ENCODE peak calls at places on chromosome 3, in eight cellular contexts. U, S, T, X, H, L, P and V are unnamed samples.

GRCh38 chr3:126742057-126742456 is 38.0 kb downstream of the CHCHD6 start:
- DNase-seq in X (no peak), L (no peak), P (no peak), T (no peak), U (no peak), S (no peak), H (no peak), V (no peak)

GRCh38 chr3:195154793-195155535 is 116.0 kb downstream of the XXYLT1 start:
- DNase-seq in U (peak), X (peak), T (peak), H (peak), P (peak), S (peak), L (peak), V (peak)

GRCh38 chr3:11582123-11582968 is 61.4 kb downstream of the VGLL4 start:
- DNase-seq in L (no peak), U (no peak), X (no peak), P (peak), H (peak), T (peak), S (peak), V (peak)

GRCh38 chr3:127088511-127089430 is 104.2 kb upstream of the PRR23E start:
- DNase-seq in L (no peak), T (no peak), S (no peak), U (no peak), X (no peak), H (no peak), P (no peak), V (no peak)

GRCh38 chr3:23475446-23475845 is 272.3 kb downstream of the UBE2E2 start:
- DNase-seq in L (no peak), U (no peak), S (no peak), T (no peak), H (no peak), X (no peak), P (no peak), V (no peak)

GRCh38 chr3:123352134-123352554 is 96.7 kb downstream of the ADCY5 start:
- DNase-seq in H (no peak), X (no peak), T (no peak), S (no peak), U (no peak), L (no peak), P (no peak), V (no peak)

GRCh38 chr3:47362704-47363103 is 18.1 kb upstream of the PTPN23 start:
- DNase-seq in P (no peak), H (no peak), X (no peak), U (no peak), L (no peak), S (peak), T (no peak), V (no peak)

GRCh38 chr3:52845157-52845556 is 10.3 kb upstream of the MUSTN1 start:
- DNase-seq in L (no peak), X (no peak), S (peak), T (no peak), H (no peak), P (peak), U (no peak), V (peak)

GRCh38 chr3:170499562-170500156 is 81.0 kb downstream of the CLDN11 start:
- DNase-seq in L (no peak), U (no peak), P (peak), S (peak), X (no peak), T (peak), H (no peak), V (peak)

GRCh38 chr3:22939349-22939748 is 263.8 kb upstream of the UBE2E2 start:
- DNase-seq in L (no peak), H (no peak), P (peak), S (peak), U (no peak), X (no peak), T (no peak), V (peak)

GRCh38 chr3:23650371-23651140 is 155.2 kb upstream of the UBE2E1 start:
- DNase-seq in S (peak), U (peak), L (no peak), P (no peak), T (peak), H (peak), X (peak), V (peak)

GRCh38 chr3:129421988-129422745 is 6.3 kb downstream of the EFCAB12 start:
- DNase-seq in P (no peak), H (no peak), X (no peak), U (no peak), S (no peak), T (no peak), L (no peak), V (no peak)

GRCh38 chr3:37138816-37139215 is 35.6 kb downstream of the LRRFIP2 start:
- DNase-seq in X (no peak), U (no peak), T (no peak), S (no peak), L (no peak), H (no peak), P (peak), V (no peak)

GRCh38 chr3:73719413-73719831 is 94.7 kb upstream of the PDZRN3 start:
- DNase-seq in U (no peak), X (no peak), L (no peak), H (no peak), T (no peak), P (peak), S (peak), V (peak)

GRCh38 chr3:63662500-63662899 is 10.0 kb downstream of the SNTN start:
- DNase-seq in U (no peak), T (no peak), X (no peak), P (peak), S (no peak), H (no peak), L (no peak), V (no peak)

GRCh38 chr3:66812126-66812525 is 186.0 kb upstream of the KBTBD8 start:
- DNase-seq in L (no peak), H (no peak), P (no peak), U (no peak), S (peak), X (no peak), T (peak), V (peak)

GRCh38 chr3:47347217-47347801 is 33.5 kb upstream of the PTPN23 start:
- DNase-seq in P (no peak), U (peak), T (peak), S (peak), X (no peak), L (no peak), H (peak), V (peak)

GRCh38 chr3:120693439-120694172 is 11.6 kb upstream of the HGD start:
- DNase-seq in S (peak), L (no peak), U (no peak), X (no peak), T (peak), P (peak), H (no peak), V (peak)

GRCh38 chr3:194588741-194589140 is 44.5 kb downstream of the TMEM44 start:
- DNase-seq in T (no peak), H (no peak), U (no peak), P (no peak), L (no peak), S (peak), X (no peak), V (peak)

GRCh38 chr3:58334013-58334321 is 1.3 kb downstream of the PXK start:
- DNase-seq in U (no peak), T (no peak), X (no peak), P (no peak), S (no peak), H (no peak), L (no peak), V (no peak)

DNA sequence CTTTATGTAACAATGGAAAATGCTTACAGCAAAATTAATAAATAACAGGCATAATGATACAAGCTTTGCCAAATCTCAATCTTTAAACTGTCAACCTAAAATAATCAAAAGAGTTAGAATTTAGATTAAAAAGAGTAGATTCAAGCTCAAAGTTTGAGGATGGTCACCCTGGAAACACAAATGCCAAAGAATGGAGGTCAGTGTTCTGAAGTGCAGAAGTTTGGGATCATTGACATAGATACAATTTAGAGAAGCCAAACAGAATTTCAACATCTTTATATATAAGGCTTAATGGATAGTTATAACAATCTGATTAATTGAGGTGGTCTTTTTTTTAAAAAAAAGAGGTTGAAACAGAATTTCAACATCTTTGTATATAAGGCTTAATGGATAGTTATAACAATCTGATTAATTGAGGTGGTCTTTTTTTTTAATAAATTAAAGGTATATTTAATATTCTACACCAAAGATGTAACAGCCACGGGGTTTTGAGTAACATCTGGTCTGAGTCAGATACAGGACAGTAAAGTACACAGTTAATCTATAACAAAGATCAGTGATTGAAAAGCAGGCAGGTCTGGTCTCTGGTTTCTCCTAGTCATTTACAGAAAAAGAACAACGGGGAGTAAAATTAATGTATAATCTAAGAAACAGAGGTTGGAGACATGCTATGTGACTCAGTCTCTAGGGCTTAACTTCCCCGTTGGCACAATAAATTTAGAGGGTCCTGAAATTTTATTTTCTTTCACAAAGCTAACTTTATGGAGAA is 490.7 kb downstream of the GBE1 start:
- DNase-seq in T (no peak), H (no peak), S (no peak), L (no peak), U (no peak), X (no peak), P (peak), V (no peak)
- H3K4me3 ChIP-seq in T (no peak), H (no peak), S (no peak), L (no peak), U (no peak), X (no peak), P (no peak), V (no peak)

GRCh38 chr3:177379045-177379444 is 181.8 kb upstream of the TBL1XR1 start:
- DNase-seq in P (no peak), X (no peak), H (no peak), U (no peak), T (no peak), S (no peak), L (no peak), V (no peak)
- TF ChIP-seq CTCF in P (no peak), X (peak), H (no peak), U (peak), T (no peak), S (no peak), L (no peak), V (no peak)

GRCh38 chr3:151933224-151933858 is 59.9 kb downstream of the SUCNR1 start:
- DNase-seq in H (peak), S (no peak), X (no peak), L (no peak), P (no peak), U (no peak), T (no peak), V (peak)
- H3K4me3 ChIP-seq in H (no peak), S (no peak), X (no peak), L (no peak), P (no peak), U (no peak), T (no peak), V (no peak)

GRCh38 chr3:196528639-196529233 is 13.6 kb upstream of the SMCO1 start:
- DNase-seq in L (peak), T (peak), P (peak), U (peak), X (peak), H (no peak), S (peak), V (peak)
- TF ChIP-seq CTCF in L (peak), T (peak), P (peak), U (peak), X (peak), H (peak), S (peak), V (peak)